ENCODE peak calls at places on chromosome 22, in eight cellular contexts. One of them, this sample, is unnamed.

GRCh38 chr22:22745225-22746060 is 101.0 kb downstream of the GGTLC2 start:
- DNase-seq in AG04450: no peak
- DNase-seq in astrocyte of the spinal cord: no peak
- DNase-seq in AG09309: no peak
- DNase-seq in Peyer's patch: peak
- DNase-seq in cardiac fibroblast: peak
- DNase-seq in WERI-Rb-1: peak
- DNase-seq in Calu3: peak
- DNase-seq in this sample: no peak

GRCh38 chr22:35684270-35684700 is 33.4 kb upstream of the APOL5 start:
- DNase-seq in AG04450: no peak
- DNase-seq in astrocyte of the spinal cord: peak
- DNase-seq in AG09309: peak
- DNase-seq in Peyer's patch: no peak
- DNase-seq in cardiac fibroblast: peak
- DNase-seq in WERI-Rb-1: peak
- DNase-seq in Calu3: peak
- DNase-seq in this sample: peak

GRCh38 chr22:38657248-38657909 is 941 bp downstream of the CBY1 start:
- DNase-seq in AG04450: no peak
- DNase-seq in astrocyte of the spinal cord: peak
- DNase-seq in AG09309: no peak
- DNase-seq in Peyer's patch: peak
- DNase-seq in cardiac fibroblast: peak
- DNase-seq in WERI-Rb-1: peak
- DNase-seq in Calu3: peak
- DNase-seq in this sample: no peak

GRCh38 chr22:44578115-44578457 is 80.1 kb upstream of the RTL6 start:
- DNase-seq in AG04450: no peak
- DNase-seq in astrocyte of the spinal cord: no peak
- DNase-seq in AG09309: no peak
- DNase-seq in Peyer's patch: no peak
- DNase-seq in cardiac fibroblast: no peak
- DNase-seq in WERI-Rb-1: no peak
- DNase-seq in Calu3: no peak
- DNase-seq in this sample: no peak

GRCh38 chr22:25736378-25737011 is 5.5 kb upstream of the MYO18B start:
- DNase-seq in AG04450: no peak
- DNase-seq in astrocyte of the spinal cord: no peak
- DNase-seq in AG09309: no peak
- DNase-seq in Peyer's patch: no peak
- DNase-seq in cardiac fibroblast: no peak
- DNase-seq in WERI-Rb-1: no peak
- DNase-seq in Calu3: no peak
- DNase-seq in this sample: no peak

GRCh38 chr22:29128891-29129643 is 56.2 kb downstream of the KREMEN1 start:
- DNase-seq in AG04450: no peak
- DNase-seq in astrocyte of the spinal cord: no peak
- DNase-seq in AG09309: no peak
- DNase-seq in Peyer's patch: no peak
- DNase-seq in cardiac fibroblast: no peak
- DNase-seq in WERI-Rb-1: no peak
- DNase-seq in Calu3: no peak
- DNase-seq in this sample: no peak

GRCh38 chr22:32796865-32797573 is 4.5 kb upstream of the TIMP3 start:
- DNase-seq in AG04450: peak
- DNase-seq in astrocyte of the spinal cord: peak
- DNase-seq in AG09309: peak
- DNase-seq in Peyer's patch: no peak
- DNase-seq in cardiac fibroblast: peak
- DNase-seq in WERI-Rb-1: peak
- DNase-seq in Calu3: peak
- DNase-seq in this sample: no peak

GRCh38 chr22:44256860-44257560 is 55.7 kb downstream of the SHISAL1 start:
- DNase-seq in AG04450: no peak
- DNase-seq in astrocyte of the spinal cord: no peak
- DNase-seq in AG09309: no peak
- DNase-seq in Peyer's patch: no peak
- DNase-seq in cardiac fibroblast: no peak
- DNase-seq in WERI-Rb-1: no peak
- DNase-seq in Calu3: no peak
- DNase-seq in this sample: peak

GRCh38 chr22:49497266-49497665 is 330.4 kb downstream of the BRD1 start:
- DNase-seq in AG04450: no peak
- DNase-seq in astrocyte of the spinal cord: no peak
- DNase-seq in AG09309: no peak
- DNase-seq in Peyer's patch: no peak
- DNase-seq in cardiac fibroblast: no peak
- DNase-seq in WERI-Rb-1: no peak
- DNase-seq in Calu3: no peak
- DNase-seq in this sample: no peak

GRCh38 chr22:49150801-49151221 is 676.9 kb downstream of the BRD1 start:
- DNase-seq in AG04450: no peak
- DNase-seq in astrocyte of the spinal cord: no peak
- DNase-seq in AG09309: no peak
- DNase-seq in Peyer's patch: no peak
- DNase-seq in cardiac fibroblast: no peak
- DNase-seq in WERI-Rb-1: peak
- DNase-seq in Calu3: no peak
- DNase-seq in this sample: no peak

GRCh38 chr22:50303848-50304527 is 3.5 kb downstream of the PLXNB2 start:
- DNase-seq in AG04450: no peak
- DNase-seq in astrocyte of the spinal cord: no peak
- DNase-seq in AG09309: no peak
- DNase-seq in Peyer's patch: peak
- DNase-seq in cardiac fibroblast: no peak
- DNase-seq in WERI-Rb-1: peak
- DNase-seq in Calu3: peak
- DNase-seq in this sample: no peak

GRCh38 chr22:47369020-47369419 is 606.6 kb downstream of the TBC1D22A start:
- DNase-seq in AG04450: no peak
- DNase-seq in astrocyte of the spinal cord: no peak
- DNase-seq in AG09309: no peak
- DNase-seq in Peyer's patch: no peak
- DNase-seq in cardiac fibroblast: no peak
- DNase-seq in WERI-Rb-1: peak
- DNase-seq in Calu3: no peak
- DNase-seq in this sample: peak

GRCh38 chr22:39396797-39397195 is 2.8 kb upstream of the TAB1 start:
- DNase-seq in AG04450: no peak
- DNase-seq in astrocyte of the spinal cord: no peak
- DNase-seq in AG09309: no peak
- DNase-seq in Peyer's patch: no peak
- DNase-seq in cardiac fibroblast: no peak
- DNase-seq in WERI-Rb-1: no peak
- DNase-seq in Calu3: no peak
- DNase-seq in this sample: no peak

GRCh38 chr22:45493286-45493771 is 9.4 kb upstream of the FBLN1 start:
- DNase-seq in AG04450: no peak
- DNase-seq in astrocyte of the spinal cord: peak
- DNase-seq in AG09309: no peak
- DNase-seq in Peyer's patch: no peak
- DNase-seq in cardiac fibroblast: peak
- DNase-seq in WERI-Rb-1: no peak
- DNase-seq in Calu3: no peak
- DNase-seq in this sample: no peak

GRCh38 chr22:35037089-35037488 is 28.9 kb upstream of the ISX start:
- DNase-seq in AG04450: no peak
- DNase-seq in astrocyte of the spinal cord: no peak
- DNase-seq in AG09309: no peak
- DNase-seq in Peyer's patch: no peak
- DNase-seq in cardiac fibroblast: no peak
- DNase-seq in WERI-Rb-1: peak
- DNase-seq in Calu3: no peak
- DNase-seq in this sample: no peak

GRCh38 chr22:43289976-43290663 is 53.1 kb downstream of the SCUBE1 start:
- DNase-seq in AG04450: no peak
- DNase-seq in astrocyte of the spinal cord: peak
- DNase-seq in AG09309: no peak
- DNase-seq in Peyer's patch: no peak
- DNase-seq in cardiac fibroblast: peak
- DNase-seq in WERI-Rb-1: no peak
- DNase-seq in Calu3: no peak
- DNase-seq in this sample: no peak

GRCh38 chr22:24563246-24563645 is 7.4 kb downstream of the SNRPD3 start:
- DNase-seq in AG04450: no peak
- DNase-seq in astrocyte of the spinal cord: no peak
- DNase-seq in AG09309: no peak
- DNase-seq in Peyer's patch: no peak
- DNase-seq in cardiac fibroblast: no peak
- DNase-seq in WERI-Rb-1: no peak
- DNase-seq in Calu3: no peak
- DNase-seq in this sample: no peak

GRCh38 chr22:32801436-32802290 is at the start of gene TIMP3:
- DNase-seq in AG04450: peak
- DNase-seq in astrocyte of the spinal cord: peak
- DNase-seq in AG09309: no peak
- DNase-seq in Peyer's patch: peak
- DNase-seq in cardiac fibroblast: peak
- DNase-seq in WERI-Rb-1: peak
- DNase-seq in Calu3: peak
- DNase-seq in this sample: peak

GRCh38 chr22:24985824-24986214 is 33.3 kb downstream of the KIAA1671 start:
- DNase-seq in AG04450: no peak
- DNase-seq in astrocyte of the spinal cord: peak
- DNase-seq in AG09309: no peak
- DNase-seq in Peyer's patch: no peak
- DNase-seq in cardiac fibroblast: peak
- DNase-seq in WERI-Rb-1: no peak
- DNase-seq in Calu3: no peak
- DNase-seq in this sample: no peak

GRCh38 chr22:43885786-43886185 is 6.0 kb downstream of the PNPLA5 start:
- DNase-seq in AG04450: no peak
- DNase-seq in astrocyte of the spinal cord: no peak
- DNase-seq in AG09309: no peak
- DNase-seq in Peyer's patch: no peak
- DNase-seq in cardiac fibroblast: no peak
- DNase-seq in WERI-Rb-1: no peak
- DNase-seq in Calu3: no peak
- DNase-seq in this sample: no peak

GRCh38 chr22:30078320-30079311 is 1.6 kb upstream of the HORMAD2 start:
- DNase-seq in AG04450: no peak
- DNase-seq in astrocyte of the spinal cord: no peak
- DNase-seq in AG09309: no peak
- DNase-seq in Peyer's patch: no peak
- DNase-seq in cardiac fibroblast: no peak
- DNase-seq in WERI-Rb-1: no peak
- DNase-seq in Calu3: peak
- DNase-seq in this sample: no peak

GRCh38 chr22:21098099-21098671 is 52.4 kb downstream of the LRRC74B start:
- DNase-seq in AG04450: no peak
- DNase-seq in astrocyte of the spinal cord: no peak
- DNase-seq in AG09309: no peak
- DNase-seq in Peyer's patch: no peak
- DNase-seq in cardiac fibroblast: peak
- DNase-seq in WERI-Rb-1: no peak
- DNase-seq in Calu3: no peak
- DNase-seq in this sample: no peak
- TF ChIP-seq CTCF in AG04450: no peak
- TF ChIP-seq CTCF in astrocyte of the spinal cord: no peak
- TF ChIP-seq CTCF in AG09309: no peak
- TF ChIP-seq CTCF in Peyer's patch: no peak
- TF ChIP-seq CTCF in cardiac fibroblast: peak
- TF ChIP-seq CTCF in WERI-Rb-1: peak
- TF ChIP-seq CTCF in Calu3: peak
- TF ChIP-seq CTCF in this sample: no peak

GRCh38 chr22:20038574-20038973 is 17.7 kb downstream of the TANGO2 start:
- DNase-seq in AG04450: no peak
- DNase-seq in astrocyte of the spinal cord: no peak
- DNase-seq in AG09309: no peak
- DNase-seq in Peyer's patch: no peak
- DNase-seq in cardiac fibroblast: no peak
- DNase-seq in WERI-Rb-1: no peak
- DNase-seq in Calu3: no peak
- DNase-seq in this sample: no peak
- TF ChIP-seq CTCF in AG04450: no peak
- TF ChIP-seq CTCF in astrocyte of the spinal cord: no peak
- TF ChIP-seq CTCF in AG09309: no peak
- TF ChIP-seq CTCF in Peyer's patch: no peak
- TF ChIP-seq CTCF in cardiac fibroblast: no peak
- TF ChIP-seq CTCF in WERI-Rb-1: no peak
- TF ChIP-seq CTCF in Calu3: no peak
- TF ChIP-seq CTCF in this sample: no peak

DNA sequence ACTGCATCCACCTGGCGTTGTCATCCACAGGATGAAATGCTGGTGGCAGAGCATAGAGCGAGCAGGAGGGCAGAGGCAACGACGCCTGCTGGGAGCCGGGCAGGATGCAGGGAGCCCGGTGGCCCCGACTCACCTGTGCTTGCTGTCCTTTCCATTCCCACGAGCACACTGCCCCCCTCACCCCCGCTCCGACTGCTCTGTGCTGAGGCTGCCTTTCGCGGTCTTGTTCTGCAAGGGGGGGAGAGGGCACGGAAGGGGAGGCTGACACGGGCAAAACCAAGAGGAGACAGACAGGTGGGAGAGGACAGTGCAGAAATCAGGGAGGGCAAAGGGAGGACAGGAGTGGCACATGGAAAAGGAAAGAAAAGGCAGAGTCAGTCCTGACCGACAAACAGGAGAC is 37.9 kb upstream of the CYP2D6 start:
- DNase-seq in AG04450: no peak
- DNase-seq in astrocyte of the spinal cord: no peak
- DNase-seq in AG09309: no peak
- DNase-seq in Peyer's patch: no peak
- DNase-seq in cardiac fibroblast: no peak
- DNase-seq in WERI-Rb-1: no peak
- DNase-seq in Calu3: no peak
- DNase-seq in this sample: no peak
- TF ChIP-seq CTCF in AG04450: no peak
- TF ChIP-seq CTCF in astrocyte of the spinal cord: no peak
- TF ChIP-seq CTCF in AG09309: no peak
- TF ChIP-seq CTCF in Peyer's patch: no peak
- TF ChIP-seq CTCF in cardiac fibroblast: no peak
- TF ChIP-seq CTCF in WERI-Rb-1: no peak
- TF ChIP-seq CTCF in Calu3: no peak
- TF ChIP-seq CTCF in this sample: no peak

DNA sequence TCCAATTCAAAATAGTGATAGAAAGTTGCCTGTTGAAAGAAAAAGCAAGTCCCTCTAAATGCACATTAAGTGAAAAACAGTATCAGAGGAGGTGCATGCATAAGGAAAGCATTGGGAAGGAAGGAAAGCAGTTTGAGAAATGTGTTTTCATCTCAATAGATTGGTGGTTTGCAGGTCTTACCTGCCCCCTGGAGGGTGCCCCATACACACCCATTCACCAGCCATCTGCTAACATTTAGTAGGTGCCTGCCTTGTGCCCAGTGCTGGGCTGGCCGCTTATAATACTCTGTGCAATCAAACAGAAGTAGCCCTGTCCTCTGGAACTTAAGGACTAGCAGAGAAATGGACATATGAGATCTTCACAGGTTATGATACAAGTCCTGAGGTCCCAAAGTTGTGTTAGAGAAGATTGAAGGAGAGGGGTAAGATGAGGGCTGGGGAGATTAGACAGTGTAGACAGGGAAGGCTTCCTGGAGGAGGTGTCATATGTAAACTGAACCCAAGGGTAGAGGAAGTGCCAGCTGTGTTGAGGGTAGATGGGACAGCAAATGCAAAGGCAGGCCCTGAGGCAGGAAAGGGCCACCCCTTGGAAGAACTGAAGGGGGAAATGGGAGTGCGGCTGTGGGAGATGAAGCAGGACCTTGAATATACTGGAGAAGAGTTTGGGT is 184.2 kb downstream of the MN1 start:
- DNase-seq in AG04450: no peak
- DNase-seq in astrocyte of the spinal cord: no peak
- DNase-seq in AG09309: no peak
- DNase-seq in Peyer's patch: no peak
- DNase-seq in cardiac fibroblast: no peak
- DNase-seq in WERI-Rb-1: no peak
- DNase-seq in Calu3: no peak
- DNase-seq in this sample: no peak
- TF ChIP-seq CTCF in AG04450: no peak
- TF ChIP-seq CTCF in astrocyte of the spinal cord: peak
- TF ChIP-seq CTCF in AG09309: no peak
- TF ChIP-seq CTCF in Peyer's patch: no peak
- TF ChIP-seq CTCF in cardiac fibroblast: peak
- TF ChIP-seq CTCF in WERI-Rb-1: no peak
- TF ChIP-seq CTCF in Calu3: peak
- TF ChIP-seq CTCF in this sample: no peak

This sample was measured in osteocyte.